ENCODE peak calls at places on chromosome 18, in nine cellular contexts. P, G, R, L, A, Q, N, V and T are unnamed samples.

GRCh38 chr18:48973731-48974130 is 23.0 kb upstream of the SMAD7 start:
- DNase-seq in L (no peak), Q (no peak), A (no peak), V (no peak), N (no peak), R (no peak), G (no peak), P (no peak), T (no peak)

GRCh38 chr18:74725690-74726089 is 128.0 kb downstream of the ZNF407 start:
- DNase-seq in G (no peak), L (no peak), P (no peak), N (no peak), A (no peak), V (no peak), Q (no peak), R (no peak), T (no peak)

GRCh38 chr18:1488957-1489356 is 584.3 kb downstream of the ADCYAP1 start:
- DNase-seq in N (no peak), L (no peak), V (no peak), R (peak), G (no peak), Q (no peak), A (no peak), P (no peak), T (no peak)

GRCh38 chr18:33210575-33211189 is 229.8 kb downstream of the CCDC178 start:
- DNase-seq in A (peak), N (no peak), V (no peak), Q (peak), L (no peak), G (peak), R (peak), P (no peak), T (no peak)

GRCh38 chr18:31977270-31977872 is 34.4 kb upstream of the TRAPPC8 start:
- DNase-seq in A (peak), P (no peak), R (peak), N (peak), V (peak), Q (peak), G (peak), L (peak), T (no peak)

GRCh38 chr18:27921904-27922541 is 254.9 kb downstream of the CDH2 start:
- DNase-seq in P (no peak), R (no peak), V (peak), Q (no peak), N (no peak), G (no peak), A (peak), L (no peak), T (no peak)

GRCh38 chr18:49207373-49207772 is 253.1 kb downstream of the DYM start:
- DNase-seq in A (peak), Q (no peak), G (no peak), R (no peak), P (no peak), L (no peak), N (no peak), V (peak), T (no peak)

GRCh38 chr18:22930089-22930713 is 2.9 kb upstream of the RBBP8 start:
- DNase-seq in N (peak), R (peak), L (peak), Q (peak), G (peak), V (peak), P (peak), A (peak), T (peak)

GRCh38 chr18:79625195-79625923 is 54.2 kb upstream of the CTDP1 start:
- DNase-seq in Q (no peak), L (no peak), N (no peak), A (no peak), G (peak), R (no peak), P (peak), V (no peak), T (peak)

GRCh38 chr18:9404565-9405060 is 70.0 kb downstream of the TWSG1 start:
- DNase-seq in R (no peak), P (peak), L (no peak), Q (no peak), A (peak), G (peak), N (no peak), V (no peak), T (no peak)

GRCh38 chr18:50619833-50620232 is 59.9 kb downstream of the MAPK4 start:
- DNase-seq in G (no peak), A (no peak), R (no peak), L (no peak), Q (no peak), V (no peak), N (no peak), P (no peak), T (no peak)

GRCh38 chr18:21599585-21600525 is 649 bp downstream of the ESCO1 start:
- DNase-seq in R (peak), L (peak), A (peak), G (peak), N (no peak), P (peak), Q (peak), V (peak), T (peak)

GRCh38 chr18:47730795-47731194 is 199.7 kb downstream of the SMAD2 start:
- DNase-seq in V (peak), A (no peak), R (no peak), L (no peak), Q (peak), P (no peak), N (no peak), G (no peak), T (no peak)